ENCODE peak calls at places on chromosome 2, in seven cellular contexts. R is fibroblast of pulmonary artery, T is pancreas, X is astrocyte, I is lung, B is mesothelial cell of epicardium, G is adrenal gland. H is an unnamed sample.

GRCh38 chr2:175154670-175155082 is 13.3 kb downstream of the ATF2 start:
- DNase-seq in X (peak; percentile 87), T (no peak), B (no peak), G (no peak), R (peak; percentile 67), I (no peak), H (no peak)

GRCh38 chr2:159650574-159650973 is 34.2 kb upstream of the BAZ2B start:
- DNase-seq in G (no peak), B (no peak), X (no peak), I (no peak), T (no peak), R (no peak), H (no peak)

GRCh38 chr2:71950256-71951066 is 197.2 kb downstream of the CYP26B1 start:
- DNase-seq in B (no peak), I (peak; percentile 43), T (no peak), R (no peak), G (peak; percentile 62), X (no peak), H (no peak)

GRCh38 chr2:1223791-1224190 is 189.5 kb upstream of the TPO start:
- DNase-seq in I (no peak), R (no peak), G (no peak), T (no peak), B (no peak), X (no peak), H (no peak)

GRCh38 chr2:138087761-138088602 is 123.7 kb downstream of the HNMT start:
- DNase-seq in I (no peak), T (peak; percentile 29), B (no peak), R (no peak), X (no peak), G (no peak), H (peak; percentile 25)

GRCh38 chr2:177474904-177475474 is 82.4 kb downstream of the AGPS start:
- DNase-seq in I (no peak), X (peak; percentile 82), B (no peak), T (no peak), G (no peak), R (peak; percentile 76), H (no peak)

GRCh38 chr2:200189964-200190363 is 116.5 kb upstream of the SPATS2L start:
- DNase-seq in G (no peak), X (peak; percentile 23), I (no peak), R (no peak), B (no peak), T (no peak), H (no peak)

GRCh38 chr2:68646303-68646702 is 2.9 kb downstream of the PROKR1 start:
- DNase-seq in X (no peak), B (no peak), T (no peak), R (peak; percentile 13), G (no peak), I (no peak), H (no peak)

GRCh38 chr2:144225077-144225476 is 294.8 kb downstream of the ZEB2 start:
- DNase-seq in B (no peak), I (no peak), G (no peak), T (no peak), X (no peak), R (no peak), H (no peak)

GRCh38 chr2:159265171-159265576 is 21.3 kb downstream of the WDSUB1 start:
- DNase-seq in B (no peak), I (no peak), R (peak; percentile 56), X (peak; percentile 76), T (no peak), G (peak; percentile 35), H (no peak)

GRCh38 chr2:37973615-37974353 is 48.7 kb downstream of the RMDN2 start:
- DNase-seq in T (no peak), R (no peak), I (peak; percentile 47), X (no peak), G (no peak), B (no peak), H (no peak)

GRCh38 chr2:172307800-172308199 is 119.6 kb upstream of the ITGA6 start:
- DNase-seq in X (peak; percentile 18), T (no peak), R (peak; percentile 57), B (peak; percentile 31), I (peak; percentile 37), G (no peak), H (no peak)

GRCh38 chr2:100241236-100241635 is 81.1 kb downstream of the LONRF2 start:
- DNase-seq in G (no peak), R (no peak), I (no peak), T (no peak), B (no peak), X (no peak), H (no peak)

GRCh38 chr2:3222636-3223035 is 155.0 kb downstream of the EIPR1 start:
- DNase-seq in T (no peak), I (no peak), B (no peak), G (no peak), R (no peak), X (no peak), H (no peak)

GRCh38 chr2:669323-669722 is 7.9 kb downstream of the TMEM18 start:
- DNase-seq in G (peak; percentile 52), R (peak; percentile 54), B (no peak), I (no peak), X (peak; percentile 60), T (no peak), H (no peak)

GRCh38 chr2:150274108-150274507 is 213.4 kb downstream of the RND3 start:
- DNase-seq in I (no peak), R (no peak), T (no peak), G (no peak), B (no peak), X (peak; percentile 44), H (no peak)

GRCh38 chr2:96161785-96162367 is 16.6 kb upstream of the DUSP2 start:
- DNase-seq in R (peak; percentile 20), X (no peak), G (no peak), I (no peak), T (no peak), B (no peak), H (no peak)

GRCh38 chr2:98311090-98311489 is 35.2 kb upstream of the CNGA3 start:
- DNase-seq in B (no peak), X (no peak), T (no peak), G (no peak), I (no peak), R (no peak), H (no peak)

GRCh38 chr2:98313512-98314250 is 32.6 kb upstream of the CNGA3 start:
- DNase-seq in B (no peak), X (no peak), G (no peak), R (no peak), T (no peak), I (no peak), H (no peak)

GRCh38 chr2:98308532-98308931 is 37.7 kb upstream of the CNGA3 start:
- DNase-seq in R (no peak), I (no peak), T (no peak), X (no peak), B (no peak), G (no peak), H (no peak)

GRCh38 chr2:98314251-98314650 is 32.0 kb upstream of the CNGA3 start:
- DNase-seq in G (no peak), T (no peak), B (no peak), I (no peak), X (no peak), R (no peak), H (no peak)

GRCh38 chr2:98311771-98312545 is 34.3 kb upstream of the CNGA3 start:
- DNase-seq in R (no peak), T (no peak), G (no peak), I (no peak), X (no peak), B (no peak), H (no peak)
- TF ChIP-seq CTCF in R (no peak), T (no peak), G (no peak), I (no peak), X (no peak), B (no peak), H (no peak)

GRCh38 chr2:14827226-14828023 is 194.9 kb downstream of the LRATD1 start:
- DNase-seq in T (no peak), X (peak; percentile 12), R (no peak), G (no peak), B (no peak), I (no peak), H (no peak)

GRCh38 chr2:14828223-14828622 is 195.7 kb downstream of the LRATD1 start:
- DNase-seq in B (no peak), R (no peak), I (no peak), X (no peak), G (no peak), T (no peak), H (no peak)

GRCh38 chr2:14826518-14826917 is 194.0 kb downstream of the LRATD1 start:
- DNase-seq in T (no peak), B (no peak), R (no peak), X (no peak), G (no peak), I (no peak), H (no peak)

DNA sequence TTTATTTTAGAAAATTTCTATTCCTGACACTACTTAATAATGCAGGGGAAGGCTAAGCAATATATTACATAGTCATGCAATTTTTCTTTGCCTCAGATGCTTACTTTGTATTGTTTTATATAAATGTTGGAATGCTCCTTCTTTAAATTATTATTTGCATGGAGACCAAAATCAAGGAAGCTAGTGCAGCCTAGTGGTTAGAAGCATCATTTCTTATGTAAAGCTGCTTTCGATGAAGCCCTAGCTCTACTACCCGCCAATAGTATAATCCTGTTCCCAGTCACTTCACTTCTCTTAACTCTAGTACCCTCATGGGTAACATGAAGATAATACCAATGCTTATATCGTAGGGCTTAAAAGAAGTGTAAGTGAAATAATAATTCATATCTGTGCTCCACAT is 198.9 kb downstream of the LRATD1 start:
- DNase-seq in B (no peak), T (no peak), R (no peak), I (no peak), X (peak; percentile 0), G (no peak), H (no peak)
- TF ChIP-seq CTCF in B (no peak), T (no peak), R (no peak), I (no peak), X (no peak), G (peak; percentile 27), H (no peak)

DNA sequence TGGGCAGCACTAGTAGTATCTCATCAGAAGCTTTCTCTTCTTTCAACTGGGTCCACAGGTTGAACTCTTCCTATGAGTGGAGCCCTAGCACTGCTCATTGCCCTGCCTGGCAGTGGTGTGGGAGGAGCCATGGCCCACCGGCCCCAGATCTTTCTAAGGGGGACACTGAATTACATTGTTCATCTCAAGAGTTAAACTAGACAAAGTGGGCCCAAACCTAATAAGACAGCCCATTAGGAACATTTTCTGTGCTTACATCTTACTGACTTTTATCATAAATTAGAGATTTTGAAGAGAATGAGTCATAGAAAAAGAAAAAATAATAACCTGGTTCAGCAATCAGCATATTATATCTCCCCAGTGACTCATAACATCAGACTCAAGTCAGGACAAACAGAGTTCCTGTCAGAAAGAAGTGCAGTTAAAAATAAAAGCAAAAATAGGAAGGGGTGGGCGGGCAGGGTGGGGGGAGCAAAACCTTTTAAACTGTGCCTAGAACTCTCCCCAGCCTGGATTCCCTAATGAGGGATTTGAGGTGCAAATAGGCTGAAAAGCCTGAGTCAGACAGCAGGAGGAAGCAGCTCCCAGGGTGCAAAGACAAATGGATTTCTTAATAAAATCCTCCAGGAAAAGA is 161.6 kb upstream of the TRIB2 start:
- DNase-seq in X (peak; percentile 79), G (no peak), B (no peak), I (no peak), R (peak; percentile 63), T (no peak), H (no peak)
- TF ChIP-seq CTCF in X (no peak), G (no peak), B (no peak), I (no peak), R (peak; percentile 25), T (no peak), H (no peak)

GRCh38 chr2:10460366-10460796 is 12.3 kb upstream of the ODC1 start:
- DNase-seq in T (no peak), I (no peak), G (no peak), X (no peak), R (no peak), B (no peak), H (no peak)
- TF ChIP-seq CTCF in T (no peak), I (no peak), G (no peak), X (no peak), R (no peak), B (no peak), H (no peak)

GRCh38 chr2:40935349-40935748 is 483.5 kb upstream of the SLC8A1 start:
- DNase-seq in T (no peak), R (no peak), I (no peak), G (no peak), X (no peak), B (no peak), H (no peak)
- TF ChIP-seq CTCF in T (no peak), R (no peak), I (no peak), G (no peak), X (no peak), B (no peak), H (peak; percentile 15)